ENCODE peak calls at places on chromosomes 16 and 17, in seven cellular contexts. C, I, N, F, M, P and Q are unnamed samples.

GRCh38 chr17:81980752-81981239 is 3.4 kb downstream of the ASPSCR1 start:
- DNase-seq in N (no peak), I (no peak), P (peak), F (no peak), M (no peak), C (no peak), Q (no peak)

GRCh38 chr17:77184474-77184873 is 43.7 kb downstream of the SEC14L1 start:
- DNase-seq in P (peak), I (peak), C (no peak), N (no peak), M (no peak), F (no peak), Q (no peak)

GRCh38 chr16:57871457-57871856 is 69.2 kb upstream of the KIFC3 start:
- DNase-seq in I (peak), P (peak), C (no peak), F (no peak), M (no peak), N (no peak), Q (no peak)

GRCh38 chr17:46766493-46767491 is 51.7 kb downstream of the WNT3 start:
- DNase-seq in P (no peak), M (peak), F (no peak), C (no peak), N (peak), I (no peak), Q (no peak)

GRCh38 chr17:57766307-57766943 is 21.3 kb upstream of the CCDC182 start:
- DNase-seq in M (no peak), P (peak), I (no peak), N (no peak), C (no peak), F (no peak), Q (peak)

GRCh38 chr17:27457731-27458523 is 1.7 kb downstream of the KSR1 start:
- DNase-seq in F (no peak), N (no peak), C (no peak), I (peak), M (no peak), P (no peak), Q (no peak)

GRCh38 chr17:55332296-55333041 is 67.7 kb downstream of the HLF start:
- DNase-seq in N (no peak), I (no peak), P (no peak), C (no peak), F (no peak), M (no peak), Q (no peak)

GRCh38 chr17:80456465-80457235 is 19.8 kb downstream of the NPTX1 start:
- DNase-seq in P (no peak), M (no peak), C (no peak), F (no peak), N (no peak), I (peak), Q (no peak)

GRCh38 chr17:39872700-39873099 is 4.7 kb downstream of the ZPBP2 start:
- DNase-seq in M (no peak), P (no peak), F (no peak), C (no peak), N (no peak), I (peak), Q (peak)

GRCh38 chr17:57369509-57369945 is 113.2 kb downstream of the MSI2 start:
- DNase-seq in I (peak), P (peak), C (no peak), M (no peak), N (no peak), F (no peak), Q (no peak)

GRCh38 chr16:96935-97381 is 18.9 kb downstream of the MPG start:
- DNase-seq in P (peak), N (peak), F (peak), C (peak), M (peak), I (peak), Q (peak)

GRCh38 chr17:57312242-57312641 is 55.9 kb downstream of the MSI2 start:
- DNase-seq in C (no peak), N (no peak), P (no peak), I (no peak), M (no peak), F (no peak), Q (no peak)

GRCh38 chr16:86955136-86955890 is 361.9 kb downstream of the C16orf95 start:
- DNase-seq in I (no peak), N (no peak), F (no peak), M (no peak), P (no peak), C (peak), Q (no peak)

GRCh38 chr17:82939213-82940030 is 99.6 kb upstream of the ZNF750 start:
- DNase-seq in N (no peak), C (no peak), F (no peak), M (no peak), P (no peak), I (no peak), Q (no peak)

GRCh38 chr17:29576214-29577008 is 7.9 kb downstream of the TP53I13 start:
- DNase-seq in F (no peak), I (no peak), P (no peak), C (peak), M (no peak), N (no peak), Q (no peak)

GRCh38 chr17:77888242-77889134 is 70.0 kb upstream of the TNRC6C start:
- DNase-seq in F (no peak), M (no peak), C (peak), N (no peak), P (no peak), I (no peak), Q (no peak)

GRCh38 chr16:75628351-75628750 is 5.3 kb upstream of the ADAT1 start:
- DNase-seq in M (no peak), F (no peak), P (no peak), C (no peak), N (no peak), I (no peak), Q (no peak)

GRCh38 chr16:50021509-50021908 is 3.5 kb upstream of the CNEP1R1 start:
- DNase-seq in P (no peak), N (no peak), C (no peak), I (peak), M (no peak), F (no peak), Q (no peak)

DNA sequence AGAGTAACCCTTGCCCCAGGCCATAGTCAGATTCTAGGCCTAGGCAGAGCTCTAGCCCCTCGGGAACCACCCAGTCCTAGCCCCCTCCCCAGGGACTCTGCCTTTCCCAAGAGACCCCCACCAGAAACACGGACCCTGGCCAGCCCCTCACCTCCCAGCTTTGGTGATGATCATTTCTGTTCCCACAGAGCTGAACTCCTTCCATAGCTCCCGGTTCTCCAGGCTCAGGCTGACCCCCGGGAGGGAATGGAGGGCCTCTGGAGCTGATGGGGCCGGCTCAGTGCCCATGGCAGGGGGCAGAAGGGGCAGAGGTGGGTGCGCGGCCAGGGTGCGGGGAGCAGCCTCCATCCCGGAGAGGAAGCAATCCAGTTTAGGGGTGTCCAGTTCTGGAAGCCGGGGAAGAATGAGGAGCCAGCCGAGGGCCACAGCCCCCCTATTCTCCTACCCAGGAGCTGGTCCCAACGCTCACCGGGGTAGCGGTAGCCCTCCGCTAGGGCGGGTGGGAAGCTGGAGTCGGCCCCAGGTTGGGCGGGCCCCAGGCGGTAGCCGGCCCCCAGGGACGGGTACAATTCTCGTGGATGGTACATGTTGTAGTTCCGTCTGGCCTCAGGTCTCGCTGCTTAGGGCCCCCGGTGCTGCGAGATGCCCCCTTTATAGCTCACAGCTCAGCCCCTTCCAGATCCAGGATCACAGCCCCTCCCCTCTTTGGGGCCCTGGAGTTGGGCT is 954 bp downstream of the TBX6 start:
- DNase-seq in F (no peak), P (no peak), I (no peak), C (no peak), M (no peak), N (no peak), Q (no peak)
- H3K4me3 ChIP-seq in F (peak), P (peak), I (no peak), C (no peak), M (no peak), N (peak), Q (no peak)

GRCh38 chr16:88384222-88385111 is 1.7 kb downstream of the ZNF469 start:
- DNase-seq in F (no peak), P (no peak), C (peak), N (no peak), M (no peak), I (no peak), Q (no peak)
- H3K4me3 ChIP-seq in F (peak), P (no peak), C (no peak), N (no peak), M (no peak), I (peak), Q (no peak)

DNA sequence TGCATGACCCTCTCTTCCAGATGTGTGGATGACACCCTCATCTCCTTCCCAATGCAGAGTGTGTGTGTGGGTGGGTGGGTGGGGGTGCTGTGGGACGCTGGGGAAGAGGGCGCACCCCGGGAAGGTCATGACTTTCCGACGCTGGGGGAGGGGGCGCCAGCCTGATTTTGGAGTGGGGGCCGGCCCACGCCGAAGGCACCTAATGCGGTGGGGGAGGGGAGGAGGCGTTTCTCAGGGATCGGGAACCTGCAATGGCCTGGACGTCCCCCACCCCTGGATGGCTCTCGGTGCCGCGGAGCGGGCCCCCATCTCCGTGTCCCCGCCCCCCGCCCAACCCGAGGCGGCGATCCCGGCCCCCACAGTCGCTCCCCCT is 33.5 kb downstream of the SRCIN1 start:
- DNase-seq in F (no peak), N (no peak), I (no peak), C (no peak), M (no peak), P (no peak), Q (no peak)
- H3K4me3 ChIP-seq in F (peak), N (peak), I (no peak), C (peak), M (peak), P (peak), Q (no peak)

DNA sequence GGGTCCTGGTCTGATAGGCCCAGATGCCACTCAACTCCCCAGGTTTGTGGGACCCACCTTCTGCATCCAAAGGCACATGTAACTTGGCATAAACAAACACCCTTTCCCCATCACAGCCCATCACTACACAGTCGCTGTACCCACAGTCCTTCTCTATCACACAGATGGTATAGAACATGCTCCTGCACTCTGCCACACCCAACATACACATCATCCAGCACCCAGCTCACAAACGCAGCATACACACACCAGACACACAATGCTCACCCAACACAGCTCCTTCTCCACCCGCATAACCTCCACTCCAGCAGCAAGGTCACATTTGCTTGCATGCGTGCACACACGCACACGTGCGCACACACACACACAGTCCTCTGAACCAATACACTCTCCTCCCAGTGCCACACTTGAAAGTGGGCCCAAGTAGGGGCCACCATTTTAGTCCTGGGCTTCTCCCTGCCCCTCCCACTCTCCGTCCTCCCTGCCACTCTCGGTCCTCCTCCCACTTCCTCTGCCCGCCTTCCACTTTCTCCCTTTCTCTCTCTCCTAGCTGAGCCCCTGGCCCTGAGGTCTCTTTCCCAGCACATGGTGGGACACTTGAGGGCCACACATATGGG is 8.5 kb upstream of the TMEM92 start:
- DNase-seq in I (no peak), M (no peak), F (no peak), P (no peak), C (no peak), N (no peak), Q (no peak)
- H3K4me3 ChIP-seq in I (peak), M (no peak), F (no peak), P (no peak), C (no peak), N (no peak), Q (no peak)

DNA sequence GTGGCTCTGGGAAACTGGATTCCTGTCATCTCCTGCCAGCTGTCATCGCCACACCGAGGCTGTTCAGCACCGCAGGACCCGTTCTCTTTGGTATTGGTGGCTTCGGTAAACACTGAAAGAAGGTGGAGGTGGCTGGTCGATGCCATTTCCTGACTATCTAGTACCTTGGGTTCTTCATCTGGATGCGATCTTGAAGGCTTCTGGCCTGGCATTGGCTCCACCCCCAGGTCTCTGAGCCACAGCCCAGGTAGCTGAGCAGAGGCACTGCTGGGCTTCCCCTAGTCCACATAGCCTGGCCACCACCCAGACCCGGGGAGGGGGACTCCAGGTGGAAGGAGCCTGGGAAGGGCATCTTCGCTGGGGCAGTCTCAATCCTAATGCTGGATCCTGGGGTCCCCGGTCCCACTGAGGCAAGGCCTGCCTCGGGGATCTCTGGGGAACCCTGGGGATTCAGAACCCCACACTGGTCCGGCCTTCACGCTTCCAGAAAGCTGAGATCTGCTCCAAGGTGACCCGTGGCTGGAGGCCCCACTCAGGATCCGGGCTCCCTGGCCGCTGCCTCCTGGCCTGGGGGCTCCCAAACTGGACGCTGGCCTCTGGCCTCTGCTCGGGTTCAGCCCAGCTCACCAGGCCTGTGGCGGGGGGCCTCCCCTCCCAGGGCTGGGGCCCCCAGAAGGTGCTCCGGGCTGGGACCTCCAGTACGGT is 1.8 kb downstream of the C16orf54 start:
- DNase-seq in P (no peak), M (no peak), C (peak), I (no peak), N (no peak), F (no peak), Q (peak)
- H3K4me3 ChIP-seq in P (no peak), M (no peak), C (no peak), I (no peak), N (peak), F (peak), Q (no peak)

DNA sequence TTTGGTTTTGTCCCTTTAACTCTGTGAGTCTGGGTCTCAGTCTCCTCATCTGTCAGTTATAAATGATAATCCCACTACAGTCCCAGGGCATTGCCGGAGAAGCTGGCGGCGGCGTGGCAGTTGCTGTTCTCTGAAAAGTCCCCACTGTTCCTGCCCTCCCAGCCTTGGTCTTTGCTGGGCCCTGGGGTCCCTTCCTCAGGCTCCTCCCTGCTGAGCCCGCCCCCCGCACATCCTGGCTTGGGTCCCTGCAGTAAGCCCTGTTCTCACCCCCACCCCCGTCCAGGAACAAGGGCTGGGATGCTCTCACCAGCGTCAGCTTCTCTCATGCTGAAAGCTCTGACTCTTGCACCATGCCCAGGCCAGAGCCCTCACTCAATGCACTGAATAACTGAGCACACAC is 35.3 kb upstream of the PEMT start:
- DNase-seq in P (no peak), N (no peak), M (no peak), F (no peak), C (no peak), I (no peak), Q (no peak)
- H3K4me3 ChIP-seq in P (no peak), N (no peak), M (no peak), F (no peak), C (no peak), I (no peak), Q (no peak)

GRCh38 chr17:8885968-8886674 is 18.6 kb upstream of the PIK3R6 start:
- DNase-seq in M (no peak), F (no peak), I (no peak), N (no peak), C (no peak), P (no peak), Q (no peak)
- H3K4me3 ChIP-seq in M (no peak), F (no peak), I (no peak), N (no peak), C (no peak), P (no peak), Q (no peak)

GRCh38 chr16:64893386-64893785 is 228.5 kb downstream of the CDH11 start:
- DNase-seq in M (no peak), C (no peak), I (peak), P (no peak), N (no peak), F (no peak), Q (no peak)
- H3K4me3 ChIP-seq in M (no peak), C (no peak), I (peak), P (no peak), N (no peak), F (no peak), Q (no peak)